ENCODE peak calls at places on chromosome 14, in seven cellular contexts. M, A, J, U, C, X and H are unnamed samples.

GRCh38 chr14:26538176-26538575 is 59.7 kb downstream of the NOVA1 start:
- DNase-seq in U (no peak), M (no peak), A (no peak), X (no peak), C (no peak), J (no peak), H (no peak)

GRCh38 chr14:64363265-64363840 is 24.8 kb upstream of the MTHFD1 start:
- DNase-seq in C (no peak), X (no peak), U (peak), A (no peak), J (no peak), M (peak), H (no peak)

GRCh38 chr14:102659797-102660196 is 67.3 kb downstream of the RCOR1 start:
- DNase-seq in J (no peak), A (no peak), C (no peak), U (peak), X (no peak), M (peak), H (no peak)

GRCh38 chr14:72443256-72443655 is 450.6 kb downstream of the DPF3 start:
- DNase-seq in X (no peak), M (no peak), A (no peak), C (no peak), J (no peak), U (no peak), H (no peak)

GRCh38 chr14:54893151-54893760 is 9.4 kb downstream of the GCH1 start:
- DNase-seq in C (peak), U (peak), X (peak), J (peak), A (no peak), M (peak), H (no peak)

GRCh38 chr14:33563492-33563891 is 387.4 kb downstream of the EGLN3 start:
- DNase-seq in M (no peak), U (no peak), X (no peak), J (no peak), A (no peak), C (no peak), H (no peak)

GRCh38 chr14:34874386-34875030 is 652 bp downstream of the BAZ1A start:
- DNase-seq in J (no peak), U (peak), C (no peak), M (peak), X (peak), A (peak), H (no peak)

GRCh38 chr14:26926585-26926984 is 328.8 kb upstream of the NOVA1 start:
- DNase-seq in A (no peak), X (no peak), J (no peak), C (no peak), M (no peak), U (no peak), H (no peak)

GRCh38 chr14:21023174-21023573 is 1.7 kb downstream of the NDRG2 start:
- DNase-seq in J (no peak), M (no peak), C (no peak), X (no peak), U (no peak), A (no peak), H (no peak)

GRCh38 chr14:104998801-104999200 is 13.2 kb downstream of the CLBA1 start:
- DNase-seq in C (no peak), J (no peak), U (no peak), X (no peak), M (no peak), A (no peak), H (no peak)

GRCh38 chr14:96280104-96280503 is 24.1 kb downstream of the BDKRB1 start:
- DNase-seq in C (no peak), U (no peak), X (no peak), J (no peak), M (no peak), A (no peak), H (no peak)

GRCh38 chr14:32608880-32609279 is 279.8 kb downstream of the AKAP6 start:
- DNase-seq in M (peak), X (no peak), C (no peak), A (no peak), U (peak), J (no peak), H (no peak)

GRCh38 chr14:69038449-69039286 is 59.6 kb upstream of the ACTN1 start:
- DNase-seq in J (no peak), C (no peak), M (peak), X (no peak), A (no peak), U (peak), H (no peak)

GRCh38 chr14:72844528-72844927 is 49.4 kb downstream of the DPF3 start:
- DNase-seq in U (peak), M (no peak), X (no peak), C (no peak), J (no peak), A (no peak), H (no peak)

GRCh38 chr14:56423591-56423991 is 156.0 kb upstream of the TMEM260 start:
- DNase-seq in J (peak), A (no peak), M (no peak), C (no peak), X (no peak), U (peak), H (no peak)

GRCh38 chr14:63032056-63032455 is 13.2 kb downstream of the KCNH5 start:
- DNase-seq in X (no peak), J (no peak), C (no peak), A (no peak), U (no peak), M (no peak), H (no peak)

GRCh38 chr14:64510825-64511679 is 6.5 kb downstream of the ZBTB1 start:
- DNase-seq in M (peak), U (peak), X (peak), J (peak), C (no peak), A (peak), H (no peak)

GRCh38 chr14:103232338-103232808 is 101.7 kb upstream of the EIF5 start:
- DNase-seq in X (no peak), U (no peak), C (no peak), J (no peak), A (no peak), M (no peak), H (no peak)

GRCh38 chr14:76829016-76829365 is 2.8 kb downstream of the LRRC74A start:
- DNase-seq in X (no peak), U (peak), C (no peak), A (no peak), M (no peak), J (no peak), H (no peak)

GRCh38 chr14:103194256-103195045 is 71.2 kb downstream of the TNFAIP2 start:
- DNase-seq in J (peak), X (no peak), M (peak), A (no peak), U (peak), C (peak), H (no peak)

GRCh38 chr14:88036422-88036821 is 31.5 kb downstream of the GPR65 start:
- DNase-seq in X (no peak), M (no peak), A (no peak), C (no peak), J (no peak), U (no peak), H (no peak)

GRCh38 chr14:56374421-56374820 is 205.2 kb upstream of the TMEM260 start:
- DNase-seq in A (no peak), C (no peak), U (no peak), J (no peak), X (no peak), M (no peak), H (no peak)

GRCh38 chr14:104151028-104151385 is 12.6 kb downstream of the KIF26A start:
- DNase-seq in M (no peak), C (no peak), A (no peak), X (no peak), U (no peak), J (no peak), H (no peak)

GRCh38 chr14:94066089-94066676 is 14.8 kb downstream of the DDX24 start:
- DNase-seq in X (no peak), J (no peak), M (peak), A (no peak), U (no peak), C (peak), H (no peak)

GRCh38 chr14:75295061-75295461 is 16.4 kb downstream of the FOS start:
- DNase-seq in X (no peak), C (no peak), M (peak), A (no peak), U (peak), J (no peak), H (no peak)

GRCh38 chr14:61438860-61439765 is 117.7 kb downstream of the PRKCH start:
- DNase-seq in M (peak), J (no peak), X (peak), A (peak), U (peak), C (peak), H (peak)

GRCh38 chr14:74501135-74501614 is 7.6 kb downstream of the ISCA2 start:
- DNase-seq in X (no peak), C (no peak), U (peak), J (peak), A (no peak), M (peak), H (no peak)

GRCh38 chr14:36281309-36281708 is 39.1 kb downstream of the MBIP start:
- DNase-seq in U (no peak), A (no peak), X (no peak), C (no peak), J (no peak), M (no peak), H (no peak)